ENCODE peak calls at places on chromosome 10, in six cellular contexts. M is glutamatergic neuron, J is astrocyte of the spinal cord, U is type B pancreatic cell, G is AG09309, F is endothelial cell. T is an unnamed sample.

GRCh38 chr10:48509061-48509772 is 95.7 kb downstream of the ARHGAP22 start:
- DNase-seq in U (peak; percentile 57), M (no peak), J (no peak), G (no peak), F (no peak), T (no peak)

GRCh38 chr10:7122561-7122960 is 288.3 kb downstream of the SFMBT2 start:
- DNase-seq in U (no peak), F (no peak), G (no peak), J (no peak), M (no peak), T (no peak)

GRCh38 chr10:108378779-108379178 is 1214.3 kb upstream of the SORCS1 start:
- DNase-seq in G (no peak), U (no peak), J (no peak), M (no peak), F (no peak), T (no peak)

GRCh38 chr10:16016688-16017087 is 156.4 kb upstream of the MINDY3 start:
- DNase-seq in F (no peak), U (no peak), G (no peak), J (no peak), M (no peak), T (no peak)

GRCh38 chr10:98339790-98340189 is 71.8 kb upstream of the LOXL4 start:
- DNase-seq in G (no peak), M (no peak), U (no peak), J (no peak), F (no peak), T (no peak)

GRCh38 chr10:71486465-71487114 is 89.9 kb downstream of the CDH23 start:
- DNase-seq in G (no peak), M (peak; percentile 82), J (peak; percentile 10), F (peak; percentile 85), U (no peak), T (peak; percentile 83)

GRCh38 chr10:80529604-80530003 is 8.1 kb upstream of the SH2D4B start:
- DNase-seq in M (no peak), G (no peak), U (no peak), J (no peak), F (no peak), T (no peak)

GRCh38 chr10:43043773-43044394 is 33.0 kb upstream of the RET start:
- DNase-seq in U (peak; percentile 64), G (no peak), J (no peak), F (no peak), M (no peak), T (no peak)

GRCh38 chr10:28592953-28593352 is 60.0 kb downstream of the WAC start:
- DNase-seq in M (no peak), G (peak; percentile 25), J (peak; percentile 54), U (no peak), F (no peak), T (no peak)

GRCh38 chr10:46298346-46299266 is 11.8 kb downstream of the ANTXRL start:
- DNase-seq in G (no peak), M (no peak), J (no peak), U (no peak), F (no peak), T (no peak)

DNA sequence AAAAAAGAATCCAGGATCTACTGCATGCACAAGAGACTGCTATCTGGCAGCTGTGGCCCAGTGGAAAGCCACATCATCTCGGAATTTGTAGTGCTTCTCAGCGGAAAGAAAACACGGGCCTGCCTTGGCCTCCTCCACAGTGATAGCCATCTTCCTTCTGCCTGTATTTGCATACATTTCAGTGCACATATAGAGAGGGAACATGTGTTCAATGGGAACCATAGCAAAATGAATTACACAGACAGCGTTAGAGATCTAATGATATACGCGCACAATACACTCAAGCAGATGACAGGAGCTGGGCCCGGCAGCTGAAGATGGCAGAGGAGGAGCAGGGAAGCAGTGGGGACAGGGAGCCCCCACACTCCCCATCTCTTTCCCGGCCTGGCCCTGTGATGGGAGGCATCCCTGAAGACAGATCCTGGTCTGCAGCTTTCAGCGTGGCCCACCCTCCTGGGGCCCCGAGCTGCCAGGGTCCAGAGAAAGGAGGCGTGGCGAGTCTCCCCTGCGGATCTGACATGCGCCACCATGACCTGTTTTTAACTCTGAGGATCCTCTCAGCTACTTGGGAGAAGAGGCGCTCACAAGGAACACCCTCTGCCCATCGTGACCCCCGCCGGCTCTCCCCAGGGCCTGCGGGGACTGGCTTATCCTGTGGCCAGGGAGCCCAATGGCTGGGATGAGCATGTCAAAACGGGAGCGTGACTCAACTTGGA is 93.9 kb downstream of the EBF3 start:
- DNase-seq in M (peak; percentile 59), F (no peak), U (no peak), J (no peak), G (no peak), T (no peak)
- TF ChIP-seq CTCF in M (no peak), F (no peak), U (no peak), J (no peak), G (no peak), T (no peak)

DNA sequence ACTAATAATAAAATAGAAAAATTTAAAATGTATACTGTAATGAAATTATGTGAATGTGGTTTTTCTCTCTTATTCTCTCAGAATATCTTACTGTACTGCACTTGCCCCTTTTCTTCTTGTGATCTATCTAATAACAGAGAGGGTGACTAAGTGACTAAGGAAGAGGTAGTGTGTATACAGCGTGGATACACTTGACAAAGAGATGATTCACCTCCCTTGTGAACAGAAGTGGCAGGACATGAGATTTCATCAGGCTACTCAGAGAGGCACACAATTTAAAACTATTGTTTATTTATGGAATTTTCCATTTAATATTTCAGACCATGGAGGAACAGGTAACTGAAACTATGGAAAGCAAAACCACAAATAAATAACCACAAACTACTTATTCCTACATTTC is 806.6 kb upstream of the GHITM start:
- DNase-seq in M (no peak), F (no peak), U (no peak), G (no peak), J (no peak), T (no peak)
- TF ChIP-seq CTCF in M (no peak), F (no peak), U (no peak), G (no peak), J (no peak), T (no peak)

GRCh38 chr10:93224005-93224779 is 150.5 kb downstream of the CYP26A1 start:
- DNase-seq in U (no peak), G (no peak), F (no peak), J (no peak), M (no peak), T (no peak)
- TF ChIP-seq CTCF in U (no peak), G (peak; percentile 1), F (no peak), J (no peak), M (no peak), T (no peak)

GRCh38 chr10:59954296-59954695 is 47.9 kb upstream of the CCDC6 start:
- DNase-seq in G (peak; percentile 1), M (no peak), U (no peak), J (no peak), F (no peak), T (no peak)
- TF ChIP-seq CTCF in G (no peak), M (no peak), U (no peak), J (no peak), F (no peak), T (no peak)

GRCh38 chr10:4767033-4767814 is 58.8 kb upstream of the AKR1E2 start:
- DNase-seq in G (no peak), F (no peak), U (no peak), M (no peak), J (peak; percentile 84), T (peak; percentile 30)
- TF ChIP-seq CTCF in G (peak; percentile 69), F (no peak), U (peak; percentile 88), M (peak; percentile 43), J (peak; percentile 72), T (peak; percentile 25)